ENCODE peak calls at places on chromosomes 3 and 15, in seven cellular contexts. One of them, this sample, is unnamed.

GRCh38 chr3:151709847-151710246 is 23.9 kb upstream of the AADACL2 start:
- DNase-seq in fibroblast of mammary gland: peak
- DNase-seq in chondrocyte: no peak
- DNase-seq in tibial artery: no peak
- DNase-seq in lower leg skin: no peak
- DNase-seq in cardiac muscle cell: no peak
- DNase-seq in AG04450: no peak
- DNase-seq in this sample: no peak

GRCh38 chr3:3665961-3666640 is 133.1 kb upstream of the LRRN1 start:
- DNase-seq in chondrocyte: no peak
- DNase-seq in cardiac muscle cell: no peak
- DNase-seq in tibial artery: no peak
- DNase-seq in AG04450: no peak
- DNase-seq in lower leg skin: no peak
- DNase-seq in fibroblast of mammary gland: no peak
- DNase-seq in this sample: no peak

GRCh38 chr3:72255736-72256559 is 471.0 kb upstream of the PROK2 start:
- DNase-seq in chondrocyte: no peak
- DNase-seq in cardiac muscle cell: peak
- DNase-seq in fibroblast of mammary gland: no peak
- DNase-seq in lower leg skin: peak
- DNase-seq in tibial artery: peak
- DNase-seq in AG04450: no peak
- DNase-seq in this sample: no peak

GRCh38 chr3:160808838-160809237 is 52.8 kb downstream of the PPM1L start:
- DNase-seq in cardiac muscle cell: no peak
- DNase-seq in AG04450: no peak
- DNase-seq in lower leg skin: no peak
- DNase-seq in tibial artery: peak
- DNase-seq in fibroblast of mammary gland: no peak
- DNase-seq in chondrocyte: no peak
- DNase-seq in this sample: no peak

GRCh38 chr3:171867976-171868375 is 24.8 kb downstream of the TMEM212 start:
- DNase-seq in cardiac muscle cell: no peak
- DNase-seq in tibial artery: no peak
- DNase-seq in lower leg skin: no peak
- DNase-seq in chondrocyte: no peak
- DNase-seq in AG04450: no peak
- DNase-seq in fibroblast of mammary gland: no peak
- DNase-seq in this sample: no peak

GRCh38 chr15:101068961-101069734 is 150.0 kb downstream of the LRRK1 start:
- DNase-seq in chondrocyte: peak
- DNase-seq in fibroblast of mammary gland: no peak
- DNase-seq in AG04450: no peak
- DNase-seq in cardiac muscle cell: peak
- DNase-seq in lower leg skin: no peak
- DNase-seq in tibial artery: no peak
- DNase-seq in this sample: no peak

GRCh38 chr15:45091161-45091560 is 22.8 kb downstream of the DUOX2 start:
- DNase-seq in cardiac muscle cell: peak
- DNase-seq in chondrocyte: no peak
- DNase-seq in lower leg skin: no peak
- DNase-seq in AG04450: peak
- DNase-seq in tibial artery: no peak
- DNase-seq in fibroblast of mammary gland: peak
- DNase-seq in this sample: no peak

GRCh38 chr3:192207239-192207638 is 520.1 kb downstream of the FGF12 start:
- DNase-seq in chondrocyte: no peak
- DNase-seq in lower leg skin: no peak
- DNase-seq in fibroblast of mammary gland: no peak
- DNase-seq in cardiac muscle cell: no peak
- DNase-seq in tibial artery: no peak
- DNase-seq in AG04450: no peak
- DNase-seq in this sample: no peak

GRCh38 chr3:93843981-93844380 is 129.7 kb downstream of the PROS1 start:
- DNase-seq in fibroblast of mammary gland: peak
- DNase-seq in AG04450: peak
- DNase-seq in lower leg skin: peak
- DNase-seq in cardiac muscle cell: peak
- DNase-seq in tibial artery: peak
- DNase-seq in chondrocyte: no peak
- DNase-seq in this sample: no peak

GRCh38 chr3:20080956-20081554 is 40.8 kb downstream of the KAT2B start:
- DNase-seq in chondrocyte: no peak
- DNase-seq in lower leg skin: peak
- DNase-seq in tibial artery: no peak
- DNase-seq in cardiac muscle cell: no peak
- DNase-seq in AG04450: no peak
- DNase-seq in fibroblast of mammary gland: peak
- DNase-seq in this sample: no peak

GRCh38 chr3:167057586-167057985 is 322.5 kb downstream of the ZBBX start:
- DNase-seq in chondrocyte: no peak
- DNase-seq in AG04450: no peak
- DNase-seq in lower leg skin: no peak
- DNase-seq in fibroblast of mammary gland: no peak
- DNase-seq in cardiac muscle cell: no peak
- DNase-seq in tibial artery: no peak
- DNase-seq in this sample: no peak

GRCh38 chr3:113912551-113913246 is 35.1 kb upstream of the ZDHHC23 start:
- DNase-seq in tibial artery: no peak
- DNase-seq in cardiac muscle cell: peak
- DNase-seq in lower leg skin: peak
- DNase-seq in fibroblast of mammary gland: peak
- DNase-seq in chondrocyte: no peak
- DNase-seq in AG04450: peak
- DNase-seq in this sample: peak

DNA sequence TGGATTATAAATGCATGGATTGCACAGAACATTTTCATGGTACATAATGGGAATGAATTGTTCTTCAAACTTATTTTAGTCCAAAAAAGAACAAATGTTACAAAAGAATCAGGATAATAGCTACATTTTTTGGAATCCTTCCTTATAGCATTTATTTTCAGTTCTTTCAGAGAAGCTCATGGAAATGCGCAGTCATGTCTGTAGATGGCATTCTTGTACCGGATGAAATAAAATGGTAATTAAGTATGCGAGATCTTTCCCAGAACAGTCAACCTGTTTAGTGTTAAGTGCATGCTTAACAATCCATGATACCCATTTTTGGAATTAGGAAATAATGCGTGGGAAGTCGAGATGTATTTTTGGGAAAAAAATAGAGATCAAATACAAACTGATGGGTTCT is 38.2 kb upstream of the GOLGA8B start:
- DNase-seq in chondrocyte: no peak
- DNase-seq in cardiac muscle cell: peak
- DNase-seq in lower leg skin: no peak
- DNase-seq in tibial artery: no peak
- DNase-seq in fibroblast of mammary gland: peak
- DNase-seq in AG04450: no peak
- DNase-seq in this sample: no peak
- TF ChIP-seq CTCF in chondrocyte: peak
- TF ChIP-seq CTCF in cardiac muscle cell: no peak
- TF ChIP-seq CTCF in lower leg skin: no peak
- TF ChIP-seq CTCF in tibial artery: peak
- TF ChIP-seq CTCF in fibroblast of mammary gland: peak
- TF ChIP-seq CTCF in AG04450: peak
- TF ChIP-seq CTCF in this sample: peak

DNA sequence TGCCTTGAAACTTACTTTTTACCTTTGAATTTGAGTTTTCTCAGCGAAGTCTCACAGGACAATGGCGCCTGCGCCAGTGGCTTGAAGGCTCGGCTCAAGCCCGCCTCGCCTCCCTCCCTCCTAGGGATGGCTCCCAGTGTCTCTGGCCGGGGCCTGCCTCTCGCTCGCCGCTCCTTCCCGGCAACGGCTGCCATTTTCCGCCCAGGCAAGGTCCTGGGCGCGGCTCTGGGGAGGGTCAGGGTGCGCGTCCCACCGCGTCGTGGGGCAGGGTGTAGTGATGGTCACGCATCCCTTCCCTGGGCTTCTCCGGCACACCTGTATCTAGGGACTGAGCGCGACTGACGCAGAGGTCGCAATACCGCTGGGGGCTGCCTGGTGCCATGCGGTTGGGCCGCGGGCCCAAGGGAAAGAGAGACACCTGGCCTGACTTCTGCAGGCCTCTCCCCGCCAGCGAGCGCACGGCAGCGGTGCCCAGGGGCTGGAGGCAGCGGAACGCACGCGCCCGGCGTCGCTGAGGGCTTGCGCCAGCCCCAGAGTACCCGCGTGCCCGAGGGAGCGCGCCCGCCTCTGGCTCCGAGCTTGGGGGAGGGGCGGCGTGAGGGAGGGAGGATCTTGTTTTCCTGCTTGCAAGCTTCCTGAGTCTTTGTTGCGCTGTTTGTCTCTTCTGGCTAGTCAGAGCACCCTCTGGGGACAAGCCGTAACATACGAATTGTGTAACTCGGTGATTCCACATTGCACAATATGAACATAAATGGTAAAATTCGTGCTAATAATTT is 20.7 kb upstream of the FEM1B start:
- DNase-seq in cardiac muscle cell: peak
- DNase-seq in lower leg skin: peak
- DNase-seq in chondrocyte: no peak
- DNase-seq in tibial artery: peak
- DNase-seq in fibroblast of mammary gland: peak
- DNase-seq in AG04450: no peak
- DNase-seq in this sample: no peak
- TF ChIP-seq CTCF in cardiac muscle cell: no peak
- TF ChIP-seq CTCF in lower leg skin: no peak
- TF ChIP-seq CTCF in chondrocyte: peak
- TF ChIP-seq CTCF in tibial artery: no peak
- TF ChIP-seq CTCF in fibroblast of mammary gland: no peak
- TF ChIP-seq CTCF in AG04450: no peak
- TF ChIP-seq CTCF in this sample: no peak

DNA sequence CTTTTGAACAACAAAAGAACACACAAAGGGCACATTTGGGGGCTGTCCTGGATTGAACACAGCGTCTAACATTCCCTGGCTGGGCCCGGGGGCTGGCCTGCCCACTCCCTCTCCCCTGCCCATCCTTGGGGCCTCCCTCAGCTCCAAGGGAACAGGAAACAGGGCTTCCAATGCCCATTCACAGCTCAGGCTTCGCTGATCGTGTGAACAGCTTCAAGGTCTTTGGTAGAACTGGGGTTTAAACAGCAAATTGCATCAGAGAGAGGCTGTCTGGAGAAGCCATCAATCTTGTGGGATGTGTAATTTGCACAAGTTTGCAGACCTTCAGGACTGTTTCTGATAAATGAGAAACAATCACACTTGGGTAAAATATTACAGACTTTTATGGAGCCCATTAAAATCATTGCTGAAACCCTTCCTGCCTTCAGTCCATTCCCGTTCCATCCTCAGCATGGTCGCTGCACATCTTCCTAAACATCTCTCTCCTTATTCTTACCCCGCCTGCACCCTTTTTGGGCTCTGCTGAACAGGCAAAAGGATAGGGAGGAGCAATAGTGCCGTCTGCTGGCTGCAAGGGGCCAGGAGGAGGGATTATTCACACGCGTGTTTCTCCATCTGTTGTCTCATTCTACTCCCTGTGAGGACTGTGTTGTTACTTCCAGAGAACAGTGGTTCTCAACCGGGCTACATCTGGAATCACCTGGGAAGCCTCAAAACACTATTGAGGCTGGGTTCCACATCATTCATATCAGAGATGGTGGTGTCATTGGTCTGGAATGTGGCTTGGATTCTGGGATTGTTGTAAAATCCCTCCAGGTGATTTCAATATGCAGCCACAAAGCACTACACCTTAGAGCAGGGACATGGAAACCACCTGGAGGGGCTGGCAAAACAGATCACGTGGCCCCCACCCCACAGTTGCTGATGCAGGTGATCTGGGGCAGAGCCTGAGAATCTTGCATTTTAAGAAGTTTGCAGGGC is 116.3 kb downstream of the CLSTN2 start:
- DNase-seq in lower leg skin: no peak
- DNase-seq in chondrocyte: no peak
- DNase-seq in tibial artery: no peak
- DNase-seq in cardiac muscle cell: no peak
- DNase-seq in AG04450: no peak
- DNase-seq in fibroblast of mammary gland: peak
- DNase-seq in this sample: no peak
- TF ChIP-seq CTCF in lower leg skin: no peak
- TF ChIP-seq CTCF in chondrocyte: peak
- TF ChIP-seq CTCF in tibial artery: peak
- TF ChIP-seq CTCF in cardiac muscle cell: no peak
- TF ChIP-seq CTCF in AG04450: no peak
- TF ChIP-seq CTCF in fibroblast of mammary gland: peak
- TF ChIP-seq CTCF in this sample: peak

GRCh38 chr3:13414040-13414729 is 5.9 kb downstream of the NUP210 start:
- DNase-seq in tibial artery: peak
- DNase-seq in lower leg skin: peak
- DNase-seq in cardiac muscle cell: no peak
- DNase-seq in chondrocyte: peak
- DNase-seq in AG04450: no peak
- DNase-seq in fibroblast of mammary gland: no peak
- DNase-seq in this sample: no peak
- TF ChIP-seq CTCF in tibial artery: no peak
- TF ChIP-seq CTCF in lower leg skin: no peak
- TF ChIP-seq CTCF in cardiac muscle cell: no peak
- TF ChIP-seq CTCF in chondrocyte: no peak
- TF ChIP-seq CTCF in AG04450: no peak
- TF ChIP-seq CTCF in fibroblast of mammary gland: no peak
- TF ChIP-seq CTCF in this sample: no peak

DNA sequence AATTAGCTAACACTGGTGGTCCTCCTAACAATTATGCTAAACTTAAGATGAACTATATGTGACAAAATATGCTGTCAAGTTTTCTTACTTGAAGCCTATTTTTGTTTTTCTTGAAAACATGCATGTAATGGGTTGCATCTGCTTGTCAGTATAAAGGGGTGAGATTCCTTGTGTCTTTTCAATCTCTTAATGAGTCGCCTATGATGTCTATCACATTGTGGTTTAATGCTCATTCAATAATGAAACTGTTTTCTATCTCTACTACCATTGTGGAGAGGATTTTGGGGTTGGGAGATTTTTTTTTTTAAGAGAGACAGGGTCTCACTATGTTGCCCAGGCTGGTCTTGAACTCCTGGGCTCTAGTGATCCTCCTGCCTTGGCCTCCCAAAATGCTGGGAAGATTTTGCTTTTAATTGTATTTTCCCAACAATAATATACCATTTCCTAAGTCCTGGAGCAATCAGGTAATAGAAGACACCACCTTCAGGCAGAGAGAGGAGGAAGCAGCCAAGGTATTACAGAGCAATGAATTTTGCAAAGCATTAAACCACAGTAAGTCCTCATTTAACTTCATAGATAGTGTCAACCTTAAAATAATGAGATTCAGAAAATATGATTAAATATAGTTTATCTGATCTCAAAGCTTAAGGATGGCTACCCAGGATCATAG is 17.4 kb upstream of the TRMT10C start:
- DNase-seq in chondrocyte: no peak
- DNase-seq in AG04450: no peak
- DNase-seq in fibroblast of mammary gland: no peak
- DNase-seq in tibial artery: no peak
- DNase-seq in lower leg skin: no peak
- DNase-seq in cardiac muscle cell: no peak
- DNase-seq in this sample: no peak
- TF ChIP-seq CTCF in chondrocyte: peak
- TF ChIP-seq CTCF in AG04450: no peak
- TF ChIP-seq CTCF in fibroblast of mammary gland: no peak
- TF ChIP-seq CTCF in tibial artery: no peak
- TF ChIP-seq CTCF in lower leg skin: no peak
- TF ChIP-seq CTCF in cardiac muscle cell: peak
- TF ChIP-seq CTCF in this sample: no peak

GRCh38 chr3:136078421-136079364 is 113.2 kb downstream of the PPP2R3A start:
- DNase-seq in fibroblast of mammary gland: peak
- DNase-seq in chondrocyte: no peak
- DNase-seq in AG04450: no peak
- DNase-seq in tibial artery: no peak
- DNase-seq in lower leg skin: no peak
- DNase-seq in cardiac muscle cell: peak
- DNase-seq in this sample: no peak
- TF ChIP-seq CTCF in fibroblast of mammary gland: peak
- TF ChIP-seq CTCF in chondrocyte: peak
- TF ChIP-seq CTCF in AG04450: peak
- TF ChIP-seq CTCF in tibial artery: peak
- TF ChIP-seq CTCF in lower leg skin: no peak
- TF ChIP-seq CTCF in cardiac muscle cell: peak
- TF ChIP-seq CTCF in this sample: peak

This sample was measured in HFF-Myc.